ENCODE peak calls at places on chromosomes 7 and 10, in six cellular contexts. K, I, Z, B, N and G are unnamed samples.

GRCh38 chr7:25805027-25805687 is 346.8 kb upstream of the NFE2L3 start:
- DNase-seq in I (peak; percentile 9), K (no peak), N (peak; percentile 60), Z (no peak), B (no peak), G (no peak)

GRCh38 chr7:26813426-26813825 is 51.0 kb downstream of the SKAP2 start:
- DNase-seq in I (peak; percentile 80), B (no peak), Z (no peak), K (peak; percentile 39), N (peak; percentile 4), G (no peak)

GRCh38 chr10:89206402-89207180 is 526 bp downstream of the CH25H start:
- DNase-seq in B (no peak), K (no peak), Z (peak; percentile 54), I (peak; percentile 24), N (no peak), G (peak; percentile 14)

GRCh38 chr10:129788211-129788610 is 175.9 kb downstream of the EBF3 start:
- DNase-seq in B (no peak), N (no peak), I (no peak), Z (no peak), K (no peak), G (no peak)

GRCh38 chr7:135251502-135252327 is 18.1 kb downstream of the STRA8 start:
- DNase-seq in N (no peak), B (no peak), K (no peak), Z (no peak), I (no peak), G (no peak)

GRCh38 chr7:98879198-98879988 is 1.1 kb downstream of the TRRAP start:
- DNase-seq in N (no peak), I (peak; percentile 17), K (no peak), Z (peak; percentile 49), B (peak; percentile 77), G (peak; percentile 55)

GRCh38 chr10:43863859-43864591 is 215.3 kb upstream of the ZNF32 start:
- DNase-seq in Z (no peak), N (peak; percentile 59), K (peak; percentile 26), B (peak; percentile 74), I (peak; percentile 85), G (no peak)

GRCh38 chr7:130880668-130881067 is 146.7 kb upstream of the KLF14 start:
- DNase-seq in K (no peak), I (peak; percentile 42), N (no peak), B (no peak), Z (no peak), G (no peak)

GRCh38 chr7:104805449-104806317 is 208.3 kb upstream of the KMT2E start:
- DNase-seq in N (no peak), K (no peak), Z (no peak), I (no peak), B (no peak), G (no peak)

GRCh38 chr7:29239638-29240037 is 45.1 kb downstream of the CHN2 start:
- DNase-seq in B (no peak), N (no peak), I (no peak), Z (peak; percentile 56), K (no peak), G (no peak)

GRCh38 chr10:84826704-84827103 is 498.3 kb downstream of the CCSER2 start:
- DNase-seq in I (no peak), N (no peak), Z (no peak), B (no peak), K (no peak), G (no peak)

GRCh38 chr10:49300140-49300974 is 1.4 kb downstream of the C10orf71 start:
- DNase-seq in B (peak; percentile 34), K (no peak), N (no peak), Z (no peak), I (peak; percentile 17), G (no peak)

GRCh38 chr10:88289342-88289741 is 293.8 kb downstream of the RNLS start:
- DNase-seq in K (no peak), B (no peak), I (peak; percentile 62), N (no peak), Z (no peak), G (no peak)

GRCh38 chr10:131662851-131663250 is 238.0 kb upstream of the PPP2R2D start:
- DNase-seq in B (no peak), Z (no peak), I (no peak), K (no peak), N (no peak), G (no peak)

GRCh38 chr10:57420881-57421280 is 846.8 kb downstream of the IPMK start:
- DNase-seq in B (no peak), Z (no peak), K (no peak), I (no peak), N (no peak), G (no peak)

GRCh38 chr10:114174462-114175190 is 623 bp upstream of the CCDC186 start:
- DNase-seq in N (peak; percentile 24), I (peak; percentile 39), K (peak; percentile 3), Z (peak; percentile 58), B (no peak), G (no peak)

GRCh38 chr10:68271104-68271882 is 39.4 kb upstream of the ATOH7 start:
- DNase-seq in Z (no peak), B (peak; percentile 39), I (peak; percentile 28), K (no peak), N (peak; percentile 1), G (no peak)

GRCh38 chr10:93115661-93116383 is 42.1 kb downstream of the CYP26A1 start:
- DNase-seq in N (peak; percentile 37), B (peak; percentile 56), K (no peak), I (peak; percentile 32), Z (peak; percentile 83), G (peak; percentile 62)

GRCh38 chr7:129741743-129742213 is 130.3 kb downstream of the NRF1 start:
- DNase-seq in K (no peak), N (no peak), Z (no peak), I (no peak), B (peak; percentile 19), G (no peak)

GRCh38 chr7:141754939-141755338 is 9.0 kb upstream of the TAS2R3 start:
- DNase-seq in K (no peak), I (no peak), Z (peak; percentile 38), B (peak; percentile 11), N (no peak), G (no peak)

GRCh38 chr7:111853231-111853990 is 291.1 kb upstream of the IMMP2L start:
- DNase-seq in Z (peak; percentile 33), K (no peak), I (no peak), N (no peak), B (no peak), G (no peak)

GRCh38 chr7:48109848-48110663 is 21.0 kb downstream of the UPP1 start:
- DNase-seq in N (peak; percentile 44), B (peak; percentile 85), Z (peak; percentile 85), K (no peak), I (peak; percentile 26), G (peak; percentile 85)

GRCh38 chr7:98217623-98218582 is 6.7 kb downstream of the BHLHA15 start:
- DNase-seq in Z (no peak), B (no peak), K (no peak), I (no peak), N (no peak), G (no peak)

GRCh38 chr10:15168296-15168780 is at the start of gene NMT2:
- DNase-seq in K (no peak), I (no peak), B (no peak), N (no peak), Z (peak; percentile 89), G (no peak)

GRCh38 chr7:30791126-30791525 is 19.9 kb downstream of the MINDY4 start:
- DNase-seq in Z (peak; percentile 72), I (no peak), B (no peak), N (no peak), K (no peak), G (no peak)

GRCh38 chr7:38584443-38585210 is 46.5 kb downstream of the AMPH start:
- DNase-seq in Z (no peak), K (peak; percentile 7), B (no peak), N (peak; percentile 67), I (peak; percentile 71), G (no peak)

GRCh38 chr10:11993834-11994468 is 48.7 kb downstream of the UPF2 start:
- DNase-seq in Z (no peak), B (no peak), K (no peak), N (no peak), I (no peak), G (no peak)

GRCh38 chr10:27542812-27543211 is 38.7 kb downstream of the RAB18 start:
- DNase-seq in N (peak; percentile 49), I (peak; percentile 68), B (peak; percentile 22), Z (no peak), K (no peak), G (no peak)

DNA sequence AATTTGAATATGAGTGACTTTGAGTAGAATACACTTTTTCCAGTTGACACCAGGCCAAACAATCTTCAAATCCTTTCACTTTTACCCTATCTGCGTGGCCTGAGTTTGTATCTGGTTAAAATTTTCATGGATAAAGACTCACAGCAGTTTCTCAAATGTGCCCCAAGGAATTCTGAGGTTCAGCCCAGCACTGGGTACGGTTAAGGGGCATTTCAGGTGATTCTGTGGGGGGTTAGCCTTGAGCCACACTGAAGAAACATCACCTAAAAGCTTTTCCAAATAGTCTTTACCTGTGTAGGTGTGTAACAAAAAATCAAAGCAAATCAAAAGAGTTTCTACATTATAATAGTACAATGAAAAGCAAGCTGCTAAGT is 83.8 kb upstream of the DNAJC1 start:
- DNase-seq in I (no peak), B (no peak), K (no peak), Z (no peak), N (no peak), G (no peak)
- H3K27me3 ChIP-seq in I (no peaks in the 10 kb centered on the region), B (no peaks in the 10 kb centered on the region), K (no peaks in the 10 kb centered on the region), Z (no peaks in the 10 kb centered on the region), N (no peaks in the 10 kb centered on the region), G (no peaks in the 10 kb centered on the region)

GRCh38 chr10:124648131-124648475 is 96.1 kb downstream of the FAM53B start:
- DNase-seq in Z (no peak), N (no peak), K (no peak), I (no peak), B (no peak), G (no peak)
- H3K27ac ChIP-seq in Z (no peak overlapping the region), N (no peak overlapping the region), K (peak overlapping the region; percentile 39), I (no peak overlapping the region), B (no peak overlapping the region), G (peak overlapping the region; percentile 72)

DNA sequence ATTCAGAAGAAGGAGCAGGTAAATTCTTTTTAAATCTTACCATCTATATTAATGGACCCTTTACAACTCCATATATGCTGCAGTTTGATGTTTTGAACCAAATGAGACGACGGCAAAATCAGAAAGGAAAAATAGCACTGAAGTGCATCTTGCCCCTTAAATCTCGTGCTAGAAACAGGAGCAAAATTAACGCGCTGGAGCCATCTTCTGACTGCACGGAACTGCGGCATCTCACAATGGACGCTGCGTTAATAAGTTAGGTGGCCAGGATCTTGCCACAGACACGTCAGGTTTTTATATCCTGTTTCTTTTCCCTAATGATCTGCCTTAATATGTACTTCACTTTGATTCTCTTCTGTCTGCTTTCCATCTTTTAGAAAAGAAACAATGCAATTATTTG is 354.5 kb downstream of the TFEC start:
- DNase-seq in B (peak; percentile 28), Z (no peak), K (peak; percentile 11), I (peak; percentile 66), N (peak; percentile 56), G (no peak)
- TF ChIP-seq CTCF in B (peak; percentile 55), Z (peak; percentile 27), K (peak; percentile 42), I (peak; percentile 60), N (peak; percentile 54), G (no peak)

GRCh38 chr7:148436135-148436534 is 154.4 kb upstream of the C7orf33 start:
- DNase-seq in N (no peak), I (no peak), Z (no peak), B (no peak), K (no peak), G (no peak)
- H3K27me3 ChIP-seq in N (no peaks in the 10 kb centered on the region), I (no peaks in the 10 kb centered on the region), Z (no peaks in the 10 kb centered on the region), B (no peaks in the 10 kb centered on the region), K (no peaks in the 10 kb centered on the region), G (no peaks in the 10 kb centered on the region)